ENCODE peak calls at places on chromosomes 5 and 9, in seven cellular contexts. C, U, F, A, S, T and N are unnamed samples.

GRCh38 chr9:92807757-92808725 is 43.4 kb upstream of the BICD2 start:
- DNase-seq in C (peak), A (peak), S (no peak), T (no peak), U (no peak), F (no peak), N (no peak)

GRCh38 chr5:141437208-141437607 is 6.9 kb downstream of the PCDHGA12 start:
- DNase-seq in C (no peak), A (no peak), S (no peak), U (no peak), F (no peak), T (peak), N (no peak)

GRCh38 chr5:1224631-1225030 is 550 bp upstream of the SLC6A18 start:
- DNase-seq in C (no peak), F (no peak), T (no peak), S (no peak), U (no peak), A (no peak), N (no peak)

GRCh38 chr5:133552925-133553525 is 59.3 kb downstream of the FSTL4 start:
- DNase-seq in T (peak), F (no peak), A (peak), C (peak), U (peak), S (peak), N (peak)

GRCh38 chr9:81077572-81077971 is 611.8 kb downstream of the TLE1 start:
- DNase-seq in T (no peak), A (no peak), U (no peak), S (no peak), F (no peak), C (no peak), N (no peak)

GRCh38 chr9:125632321-125633115 is 74.5 kb downstream of the MAPKAP1 start:
- DNase-seq in C (no peak), F (peak), U (peak), T (peak), S (peak), A (no peak), N (no peak)

GRCh38 chr9:109192732-109193361 is 25.8 kb upstream of the FRRS1L start:
- DNase-seq in A (peak), U (peak), F (no peak), T (peak), C (peak), S (peak), N (peak)

GRCh38 chr5:96790851-96791513 is 16.8 kb downstream of the ERAP1 start:
- DNase-seq in C (no peak), F (no peak), S (no peak), A (no peak), T (peak), U (no peak), N (no peak)

GRCh38 chr5:136004436-136004835 is 24.4 kb upstream of the TGFBI start:
- DNase-seq in S (no peak), T (peak), A (no peak), C (no peak), F (no peak), U (no peak), N (no peak)

GRCh38 chr5:116075117-116075910 is 9.5 kb upstream of the COMMD10 start:
- DNase-seq in U (no peak), S (peak), C (no peak), A (no peak), F (no peak), T (no peak), N (no peak)

DNA sequence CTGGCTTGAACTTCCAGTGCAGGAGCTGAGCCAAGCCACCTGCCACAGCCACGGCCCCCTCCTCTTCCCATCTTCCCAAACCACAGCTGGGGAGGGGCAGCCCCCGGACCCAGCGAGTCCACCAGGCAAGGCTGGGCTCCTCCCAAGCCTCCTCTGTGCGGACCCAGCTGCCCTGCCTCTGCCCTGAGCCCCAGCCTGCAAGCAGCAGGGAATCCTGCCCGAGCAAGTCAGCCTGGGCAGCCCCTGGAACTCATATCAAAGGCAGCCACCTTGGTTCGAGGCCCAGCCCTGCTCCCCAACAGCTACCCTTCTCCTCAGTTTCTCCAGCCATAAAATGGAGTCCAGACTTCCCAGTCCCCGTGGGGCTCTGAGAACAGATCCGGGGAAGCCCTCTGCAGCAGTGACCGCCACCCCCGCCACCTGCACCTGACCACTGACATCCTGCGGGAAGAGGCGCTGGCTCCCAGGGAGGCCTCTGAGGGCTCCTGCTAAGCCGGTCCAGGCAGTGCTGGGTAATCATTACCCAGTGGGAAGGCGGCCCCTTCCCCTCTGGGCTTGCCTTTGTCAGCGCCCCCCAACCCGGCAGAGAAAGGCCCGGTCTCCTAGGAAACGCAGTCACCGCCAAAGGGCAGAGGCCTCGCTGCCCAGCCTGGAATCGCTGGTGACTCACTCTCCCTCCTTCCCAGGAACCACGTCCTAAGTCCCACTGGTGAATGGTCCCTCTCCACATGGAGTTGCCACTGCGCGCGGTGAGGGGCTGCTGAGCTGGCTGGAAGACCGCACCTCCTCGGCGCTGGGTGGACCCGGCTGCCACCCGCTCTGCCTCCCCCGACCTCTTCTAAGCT is 1.5 kb downstream of the VAV2 start:
- DNase-seq in U (peak), A (peak), C (no peak), F (no peak), S (no peak), T (peak), N (peak)
- TF ChIP-seq RFX5 in U (no peak), A (no peak), C (no peak), F (no peak), S (no peak), T (no peak), N (no peak)

GRCh38 chr9:97740848-97741821 is 44.0 kb upstream of the XPA start:
- DNase-seq in U (no peak), A (peak), F (no peak), T (peak), C (peak), S (peak), N (no peak)
- TF ChIP-seq RFX5 in U (no peak), A (no peak), F (no peak), T (no peak), C (no peak), S (no peak), N (no peak)

GRCh38 chr5:143551765-143552164 is 148.3 kb upstream of the NR3C1 start:
- DNase-seq in S (no peak), F (no peak), C (no peak), U (no peak), A (no peak), T (peak), N (no peak)
- TF ChIP-seq RFX5 in S (no peak), F (no peak), C (no peak), U (no peak), A (no peak), T (no peak), N (no peak)

DNA sequence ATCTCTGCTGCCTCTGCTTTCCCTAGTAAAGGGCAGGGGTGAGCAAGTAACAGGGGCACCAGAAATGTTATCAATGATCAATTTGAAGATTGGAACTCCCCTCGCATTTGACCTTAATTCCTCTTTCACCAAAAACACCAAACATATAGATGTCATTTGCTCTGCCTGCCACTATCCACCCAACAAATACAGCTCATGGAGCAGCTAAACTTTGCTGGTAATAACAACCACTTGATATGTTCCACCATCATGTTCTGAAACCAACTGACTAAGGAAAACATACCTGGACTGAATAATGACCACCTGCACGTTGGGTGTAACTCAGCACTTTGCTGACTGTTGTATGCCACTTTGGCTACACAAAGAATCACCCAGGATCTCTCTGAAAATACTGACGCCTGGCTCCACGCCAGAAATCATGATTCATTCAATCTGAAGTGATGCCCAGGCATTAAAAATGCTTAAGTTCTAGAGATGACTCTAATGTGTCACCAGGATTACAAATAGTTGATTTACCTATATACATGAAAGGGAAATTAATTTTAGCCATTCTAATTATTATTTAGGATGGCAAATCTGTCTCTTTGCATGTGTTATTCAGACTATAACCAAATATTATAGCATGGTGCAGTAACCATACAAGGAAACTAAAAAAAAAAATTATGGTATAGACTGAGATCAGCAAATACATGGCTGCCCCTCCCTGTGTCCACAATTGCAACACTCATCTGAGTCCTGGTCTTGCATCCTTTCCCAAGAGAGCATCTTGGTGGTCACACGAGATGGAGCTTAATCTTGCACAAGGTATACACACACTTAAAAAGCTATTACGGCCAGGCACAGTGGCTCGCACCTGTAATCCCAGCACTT is 43.1 kb upstream of the TTC39B start:
- DNase-seq in T (peak), S (no peak), C (no peak), F (no peak), U (peak), A (no peak), N (peak)
- TF ChIP-seq RFX5 in T (no peak), S (no peak), C (no peak), F (no peak), U (no peak), A (no peak), N (no peak)

GRCh38 chr5:159668556-159668955 is 247.7 kb upstream of the ADRA1B start:
- DNase-seq in S (no peak), U (no peak), F (no peak), A (no peak), T (no peak), C (no peak), N (no peak)
- TF ChIP-seq RFX5 in S (no peak), U (no peak), F (no peak), A (no peak), T (no peak), C (no peak), N (no peak)

DNA sequence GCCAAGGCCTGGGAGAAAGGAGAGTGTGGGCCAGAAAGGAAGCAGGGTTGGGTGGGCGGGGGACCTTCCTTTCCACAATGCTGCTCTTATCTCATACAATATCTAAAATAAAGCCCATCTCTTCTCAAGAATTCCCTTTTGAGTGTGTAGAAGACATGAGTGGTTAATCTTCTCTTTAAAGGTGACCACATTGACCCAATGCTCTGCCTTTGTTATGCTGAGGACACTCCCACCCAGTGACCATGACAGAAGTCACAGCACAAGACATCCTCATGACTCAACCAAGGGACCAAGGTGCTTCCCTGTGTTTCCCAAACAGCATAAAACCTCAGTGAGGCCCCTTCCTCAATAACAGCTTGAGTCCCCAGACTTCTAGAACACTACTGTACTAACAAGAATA is 193.0 kb upstream of the ADAMTS16 start:
- DNase-seq in C (no peak), A (no peak), T (no peak), U (no peak), S (no peak), F (no peak), N (no peak)
- TF ChIP-seq RFX5 in C (no peak), A (no peak), T (no peak), U (no peak), S (no peak), F (no peak), N (no peak)